ENCODE peak calls at places on chromosomes 5 and 9, in five cellular contexts. O, Y, N, Z and F are unnamed samples.

GRCh38 chr5:113345261-113345940 is 89.4 kb downstream of the TSSK1B start:
- DNase-seq in N (peak; percentile 73), O (no peak), Z (no peak), Y (no peak), F (no peak)

GRCh38 chr9:131800885-131801284 is 61.0 kb upstream of the RAPGEF1 start:
- DNase-seq in Y (no peak), Z (no peak), N (no peak), O (no peak), F (no peak)

GRCh38 chr5:171122372-171122771 is 186.7 kb upstream of the TLX3 start:
- DNase-seq in N (no peak), O (no peak), Y (no peak), Z (no peak), F (no peak)

GRCh38 chr5:124634228-124634819 is 112.1 kb downstream of the ZNF608 start:
- DNase-seq in Z (no peak), O (no peak), Y (no peak), N (peak; percentile 61), F (no peak)

GRCh38 chr5:3265936-3266335 is 329.7 kb upstream of the IRX1 start:
- DNase-seq in Z (no peak), N (no peak), Y (no peak), O (no peak), F (peak; percentile 18)

GRCh38 chr5:56950626-56951130 is 1.2 kb downstream of the MIER3 start:
- DNase-seq in N (peak; percentile 41), O (peak; percentile 72), Y (no peak), Z (peak; percentile 38), F (peak; percentile 59)

GRCh38 chr5:135038829-135039525 is 4.9 kb upstream of the PITX1 start:
- DNase-seq in N (no peak), O (no peak), Y (no peak), Z (no peak), F (no peak)

GRCh38 chr5:14873093-14873492 is 1.5 kb upstream of the ANKH start:
- DNase-seq in N (no peak), Z (no peak), Y (no peak), O (no peak), F (no peak)

GRCh38 chr9:76181020-76181641 is 213.1 kb downstream of the RFK start:
- DNase-seq in Z (no peak), O (no peak), N (peak; percentile 93), Y (no peak), F (no peak)

GRCh38 chr5:106397700-106398099 is 1273.0 kb downstream of the EFNA5 start:
- DNase-seq in N (peak; percentile 99), Z (no peak), Y (no peak), O (no peak), F (peak; percentile 81)

GRCh38 chr9:110623462-110624025 is 44.0 kb upstream of the SVEP1 start:
- DNase-seq in O (peak; percentile 73), N (peak; percentile 16), Y (no peak), Z (no peak), F (no peak)

GRCh38 chr9:84170521-84171141 is 169.9 kb downstream of the SLC28A3 start:
- DNase-seq in Z (no peak), N (peak; percentile 97), O (no peak), Y (no peak), F (peak; percentile 90)
- H3K27ac ChIP-seq in Z (no peak overlapping the region), N (peak overlapping the region; percentile 75), O (no peak overlapping the region), Y (no peak overlapping the region), F (peak overlapping the region; percentile 88)

DNA sequence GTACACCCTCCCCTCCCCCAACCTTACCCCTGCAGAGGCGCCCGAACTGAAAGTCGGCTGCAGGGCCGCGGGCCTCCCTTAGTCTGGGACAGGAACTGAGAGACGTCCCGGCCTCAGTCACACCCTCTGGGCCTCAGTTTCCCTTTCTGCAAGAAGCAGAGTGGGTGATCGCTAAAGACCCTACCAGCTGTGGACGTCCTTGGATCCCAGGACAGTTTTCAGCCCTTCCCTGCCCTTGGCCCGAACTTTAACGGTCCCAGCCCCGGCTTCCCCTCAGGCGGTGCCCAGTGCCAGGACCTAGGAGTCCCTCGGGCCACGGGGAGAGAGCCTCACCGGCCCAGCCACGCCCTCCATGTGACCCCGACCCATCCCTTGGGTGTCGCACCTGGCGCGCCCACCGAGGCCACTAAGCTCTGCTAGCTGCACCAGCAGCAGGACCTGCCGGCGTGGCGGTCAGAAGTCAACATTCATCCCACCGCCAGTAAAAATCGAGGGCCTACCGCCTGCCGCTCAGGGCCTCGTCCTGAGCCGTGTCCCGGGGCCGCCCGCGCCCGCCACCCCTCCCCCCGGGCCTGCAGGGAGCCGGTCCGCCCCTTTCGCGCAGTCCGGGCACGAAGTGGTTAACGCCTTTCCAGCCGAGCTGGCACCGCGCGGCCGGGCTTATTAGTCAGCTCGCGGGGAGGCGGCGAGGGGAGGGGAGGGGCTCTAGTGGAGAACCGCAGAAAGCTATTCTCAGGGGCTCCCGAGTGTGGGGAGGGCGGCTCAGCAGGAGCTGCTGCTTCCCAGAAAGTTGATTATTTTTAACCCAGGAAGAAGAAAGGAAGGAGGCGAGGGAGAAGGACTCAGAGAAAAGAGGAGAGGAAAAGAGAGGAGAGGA is 124.5 kb downstream of the C9orf50 start:
- DNase-seq in O (peak; percentile 98), Z (peak; percentile 62), N (peak; percentile 91), Y (peak; percentile 69), F (peak; percentile 90)
- H3K27ac ChIP-seq in O (peak overlapping the region; percentile 89), Z (peak overlapping the region; percentile 84), N (peak overlapping the region; percentile 96), Y (peak overlapping the region; percentile 60), F (peak overlapping the region; percentile 74)

GRCh38 chr9:127186799-127187198 is 64.4 kb upstream of the ANGPTL2 start:
- DNase-seq in Z (no peak), O (no peak), N (no peak), Y (no peak), F (no peak)

GRCh38 chr9:127184641-127185040 is 62.2 kb upstream of the ANGPTL2 start:
- DNase-seq in Y (no peak), O (no peak), Z (no peak), N (no peak), F (no peak)

GRCh38 chr9:127185181-127185580 is 62.7 kb upstream of the ANGPTL2 start:
- DNase-seq in N (no peak), Y (no peak), O (no peak), Z (no peak), F (no peak)

GRCh38 chr9:127187231-127187956 is 65.0 kb upstream of the ANGPTL2 start:
- DNase-seq in Z (no peak), N (peak; percentile 97), O (no peak), Y (no peak), F (peak; percentile 79)

DNA sequence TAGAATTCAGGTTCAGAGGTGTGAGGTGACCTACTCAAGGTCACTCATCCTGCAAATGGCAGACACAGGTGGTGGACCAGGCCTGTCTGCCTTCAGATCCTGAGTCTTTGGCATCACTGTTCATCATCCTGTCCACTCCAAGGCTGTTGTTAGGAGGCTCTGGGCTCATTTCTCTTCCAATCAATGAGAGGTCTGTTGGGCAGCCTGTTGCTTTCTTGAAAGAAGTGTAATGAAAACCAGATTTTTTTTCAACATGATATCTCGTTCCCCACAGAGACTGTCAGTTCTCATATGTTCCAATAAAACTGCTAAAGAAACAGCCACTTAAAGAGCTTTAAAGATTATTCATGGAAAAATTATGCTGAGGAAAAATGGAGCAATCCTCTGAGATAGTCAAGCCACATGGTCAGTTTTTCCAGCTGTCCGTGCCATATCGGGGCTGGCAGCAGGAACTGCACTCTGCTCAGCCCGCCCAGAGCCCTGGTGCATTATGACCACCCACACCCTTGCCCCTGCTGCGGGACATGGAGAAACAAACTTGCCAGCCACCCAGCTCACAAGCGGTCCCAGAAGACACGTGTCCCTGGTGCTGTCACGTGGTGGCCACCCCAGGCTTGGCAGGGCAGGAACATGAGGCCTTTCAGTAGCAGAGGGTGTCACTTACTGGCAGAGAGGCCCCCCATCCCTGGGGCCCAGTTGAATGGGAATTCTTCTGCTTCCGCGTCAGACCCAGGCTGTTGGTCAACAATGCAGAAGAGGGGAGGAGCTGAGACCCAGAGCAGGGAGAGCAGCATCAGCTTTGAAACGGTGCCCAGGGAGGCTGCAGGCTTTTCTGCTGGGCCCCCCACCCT is 63.7 kb upstream of the ANGPTL2 start:
- DNase-seq in Z (no peak), Y (no peak), N (peak; percentile 80), O (no peak), F (peak; percentile 92)
- H3K27ac ChIP-seq in Z (no peak overlapping the region), Y (no peak overlapping the region), N (peak overlapping the region; percentile 29), O (no peak overlapping the region), F (peak overlapping the region; percentile 83)

GRCh38 chr5:16618138-16618897 is 1.5 kb upstream of the RETREG1 start:
- DNase-seq in Z (no peak), O (no peak), N (no peak), Y (no peak), F (no peak)

GRCh38 chr5:16619136-16619535 is 2.3 kb upstream of the RETREG1 start:
- DNase-seq in Z (no peak), Y (no peak), O (no peak), N (no peak), F (no peak)

GRCh38 chr5:16616536-16617271 is at the start of gene RETREG1:
- DNase-seq in Z (peak; percentile 85), O (peak; percentile 62), N (peak; percentile 8), Y (peak; percentile 65), F (no peak)

GRCh38 chr5:16617272-16617973 is 626 bp upstream of the RETREG1 start:
- DNase-seq in O (no peak), N (no peak), Y (peak; percentile 11), Z (peak; percentile 54), F (no peak)

GRCh38 chr5:16615737-16616535 is 861 bp downstream of the RETREG1 start:
- DNase-seq in N (no peak), O (no peak), Z (no peak), Y (no peak), F (no peak)
- H3K27ac ChIP-seq in N (no peak overlapping the region), O (no peak overlapping the region), Z (peak overlapping the region; percentile 22), Y (peak overlapping the region; percentile 62), F (no peak overlapping the region)

GRCh38 chr9:113483676-113484257 is 20.2 kb downstream of the RGS3 start:
- DNase-seq in Y (no peak), N (no peak), O (no peak), Z (no peak), F (no peak)
- H3K27ac ChIP-seq in Y (no peak overlapping the region), N (no peak overlapping the region), O (peak overlapping the region; percentile 2), Z (no peak overlapping the region), F (no peak overlapping the region)

DNA sequence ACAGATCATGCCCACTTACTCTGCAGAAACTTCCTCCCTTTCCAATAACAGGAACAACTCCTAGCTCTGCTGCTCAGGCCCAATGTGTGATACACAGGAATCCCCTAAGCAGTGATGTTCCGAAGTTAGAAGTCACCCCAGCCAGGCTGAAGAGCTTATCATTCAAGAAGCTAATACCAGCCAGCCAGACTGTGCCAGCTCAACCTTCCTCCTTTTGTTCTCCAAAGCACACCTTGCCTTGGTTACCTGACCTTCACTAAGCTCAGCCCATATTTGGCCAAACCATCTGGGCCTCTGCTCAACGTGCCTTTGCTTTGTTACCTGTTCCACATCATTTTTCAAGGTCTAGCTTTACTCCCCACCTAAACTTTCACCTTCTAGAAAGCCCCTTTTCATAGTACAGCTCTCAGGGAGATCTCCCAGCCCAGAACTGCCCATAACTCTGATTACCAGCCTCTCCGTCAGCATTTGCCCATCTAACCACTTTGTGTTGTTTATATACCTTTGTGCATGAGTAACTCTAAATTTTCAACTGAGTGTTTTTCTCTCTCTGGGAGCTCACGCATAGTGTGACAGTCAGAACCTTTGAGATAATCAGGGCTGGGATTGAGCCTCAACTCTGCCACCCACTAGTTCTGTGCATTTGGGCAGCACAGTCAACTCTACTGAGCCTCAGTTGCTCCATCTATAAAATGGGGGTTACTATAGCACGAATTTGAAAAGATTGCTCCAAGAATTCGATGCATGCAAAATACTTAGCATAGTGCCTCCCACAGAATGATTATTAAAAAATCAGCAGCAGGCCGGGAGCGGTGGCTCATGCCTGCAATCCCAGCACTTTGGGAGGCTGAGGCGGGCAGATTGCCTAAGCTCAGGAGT is 107.6 kb upstream of the CPEB4 start:
- DNase-seq in O (no peak), Z (no peak), N (no peak), Y (no peak), F (no peak)
- H3K27ac ChIP-seq in O (no peak overlapping the region), Z (no peak overlapping the region), N (no peak overlapping the region), Y (no peak overlapping the region), F (peak overlapping the region; percentile 95)